ENCODE peak calls at places on chromosomes 6 and 20, in eight cellular contexts. W is astrocyte of the spinal cord, G is AG04449, K is bronchial epithelial cell, B is epithelial cell of esophagus, E is tibial artery, O is A673, S is GM12878. A is an unnamed sample.
A peak's percentile ranks its signal among the peaks of the same experiment; 100 is the strongest.

GRCh38 chr6:151291145-151292055 is 51.6 kb downstream of the AKAP12 start:
- DNase-seq in W (peak; percentile 89), O (no peak), K (no peak), S (no peak), E (peak; percentile 65), G (peak; percentile 92), B (peak; percentile 5), A (no peak)

GRCh38 chr6:24478903-24479302 is 10.5 kb downstream of the GPLD1 start:
- DNase-seq in B (no peak), O (no peak), G (no peak), W (no peak), K (no peak), E (no peak), S (no peak), A (no peak)

GRCh38 chr20:60410865-60411264 is 452.6 kb downstream of the CDH26 start:
- DNase-seq in G (no peak), E (no peak), W (no peak), S (no peak), B (no peak), O (no peak), K (no peak), A (no peak)

GRCh38 chr20:35661013-35661412 is 3.7 kb downstream of the CPNE1 start:
- DNase-seq in K (peak; percentile 73), S (no peak), W (peak; percentile 10), E (no peak), O (no peak), B (peak; percentile 45), G (no peak), A (no peak)

GRCh38 chr20:53434662-53435061 is 159.0 kb downstream of the ZNF217 start:
- DNase-seq in E (no peak), K (peak; percentile 4), G (no peak), W (no peak), O (no peak), B (no peak), S (no peak), A (peak; percentile 2)

GRCh38 chr20:37053230-37053950 is 42.4 kb downstream of the RBL1 start:
- DNase-seq in B (peak; percentile 51), K (peak; percentile 15), G (peak; percentile 10), S (no peak), W (no peak), E (no peak), O (no peak), A (no peak)

GRCh38 chr6:160055378-160055777 is 66.2 kb upstream of the SLC22A1 start:
- DNase-seq in O (no peak), K (no peak), G (no peak), W (no peak), S (no peak), B (no peak), E (no peak), A (no peak)

GRCh38 chr6:62982951-62983350 is 228.3 kb upstream of the FKBP1C start:
- DNase-seq in S (no peak), O (no peak), E (no peak), B (no peak), K (no peak), G (no peak), W (no peak), A (no peak)

GRCh38 chr6:115221185-115221584 is 839.5 kb downstream of the FRK start:
- DNase-seq in W (no peak), E (no peak), B (no peak), G (no peak), O (no peak), S (no peak), K (no peak), A (no peak)

GRCh38 chr6:26230336-26230735 is 134.7 kb upstream of the BTN3A2 start:
- DNase-seq in B (no peak), K (no peak), S (no peak), G (no peak), E (no peak), W (no peak), O (peak; percentile 87), A (no peak)

GRCh38 chr6:167275001-167275400 is 16.1 kb upstream of the UNC93A start:
- DNase-seq in K (peak; percentile 4), B (no peak), S (no peak), G (no peak), E (no peak), W (no peak), O (no peak), A (no peak)

GRCh38 chr20:63696628-63697356 is at the start of gene TNFRSF6B:
- DNase-seq in W (no peak), K (no peak), O (no peak), E (peak; percentile 20), G (no peak), B (peak; percentile 28), S (no peak), A (no peak)

DNA sequence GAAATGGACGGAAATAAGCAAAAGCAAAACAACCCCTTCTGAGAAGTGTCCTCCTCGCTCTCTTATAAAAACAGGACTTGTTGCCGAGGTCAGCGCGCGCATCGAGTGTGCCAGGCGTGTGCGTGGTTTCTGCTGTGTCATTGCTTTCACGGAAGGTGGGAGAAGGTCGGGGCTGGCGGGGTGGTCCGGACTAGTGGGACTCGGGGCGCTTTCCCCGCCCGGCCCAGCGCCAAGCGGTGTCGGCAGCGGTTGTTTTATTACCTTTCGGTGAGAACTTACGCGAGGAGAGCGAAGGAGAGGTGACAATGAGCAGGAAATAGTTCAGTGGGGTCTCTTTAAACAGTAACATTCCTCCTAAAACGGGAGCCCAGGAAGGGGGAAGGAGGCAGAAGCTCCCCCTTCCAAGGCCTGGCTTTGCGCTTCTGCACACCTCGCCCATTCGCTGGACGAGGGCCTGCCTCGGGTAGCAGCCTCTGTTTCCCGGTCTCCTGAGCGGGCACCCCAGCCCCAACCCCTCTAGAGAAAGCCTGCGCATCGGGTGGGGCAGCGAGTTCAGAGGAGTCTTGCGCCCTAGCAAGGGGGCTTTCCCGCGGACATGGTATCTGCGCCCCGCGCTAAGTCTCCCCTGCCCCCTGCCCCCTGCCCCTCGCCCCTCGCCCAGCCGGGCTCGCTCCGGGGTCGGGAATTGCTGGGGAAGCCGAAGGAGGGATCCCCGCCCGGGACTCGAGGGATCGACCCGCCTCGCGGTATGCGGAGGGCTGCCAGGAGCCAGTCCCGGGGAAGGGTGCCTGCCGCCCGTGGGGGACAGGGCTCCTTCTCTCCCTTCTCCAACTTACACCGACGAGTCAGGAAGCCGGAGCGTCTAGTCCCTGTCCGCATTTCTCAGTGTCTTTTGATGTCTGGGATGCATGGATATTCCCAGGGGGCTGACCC is 1.2 kb upstream of the TBXT start:
- DNase-seq in K (no peak), E (no peak), O (no peak), W (no peak), B (no peak), S (no peak), G (no peak), A (no peak)
- H3K4me3 ChIP-seq in K (no peak overlapping the region), E (peak overlapping the region; percentile 13), O (peak overlapping the region; percentile 35), W (no peak overlapping the region), B (no peak overlapping the region), S (peak overlapping the region; percentile 67), G (no peak overlapping the region), A (no peak overlapping the region)

GRCh38 chr6:42104095-42104806 is 38.2 kb downstream of the C6orf132 start:
- DNase-seq in G (no peak), K (no peak), W (peak; percentile 51), E (peak; percentile 74), B (no peak), S (peak; percentile 15), O (peak; percentile 66), A (no peak)
- TF ChIP-seq CTCF in G (peak; percentile 79), K (peak; percentile 44), W (peak; percentile 76), E (peak; percentile 36), B (peak; percentile 33), S (peak; percentile 86), O (peak; percentile 86), A (peak; percentile 78)

GRCh38 chr20:9508240-9508661 is 6.1 kb upstream of the LAMP5 start:
- DNase-seq in G (no peak), O (no peak), S (no peak), W (no peak), K (no peak), E (no peak), B (no peak), A (no peak)

GRCh38 chr20:9506337-9506821 is 8.0 kb upstream of the LAMP5 start:
- DNase-seq in O (no peak), W (no peak), S (no peak), E (no peak), B (no peak), G (no peak), K (no peak), A (no peak)

GRCh38 chr20:9507544-9508239 is 6.7 kb upstream of the LAMP5 start:
- DNase-seq in E (no peak), W (no peak), K (no peak), O (no peak), S (no peak), G (no peak), B (no peak), A (no peak)

GRCh38 chr20:9508696-9509178 is 5.7 kb upstream of the LAMP5 start:
- DNase-seq in O (no peak), W (no peak), B (no peak), K (no peak), S (no peak), E (no peak), G (no peak), A (no peak)

GRCh38 chr20:9506964-9507369 is 7.4 kb upstream of the LAMP5 start:
- DNase-seq in E (no peak), G (no peak), K (no peak), W (no peak), S (no peak), O (no peak), B (no peak), A (no peak)
- H3K4me3 ChIP-seq in E (peak overlapping the region; percentile 33), G (no peak overlapping the region), K (no peak overlapping the region), W (no peak overlapping the region), S (peak overlapping the region; percentile 39), O (no peak overlapping the region), B (no peak overlapping the region), A (no peak overlapping the region)

GRCh38 chr6:55512904-55513303 is 66.1 kb downstream of the HMGCLL1 start:
- DNase-seq in S (no peak), O (no peak), W (no peak), E (no peak), G (no peak), K (no peak), B (no peak), A (no peak)
- TF ChIP-seq CTCF in S (peak; percentile 18), O (no peak), W (no peak), E (no peak), G (no peak), K (no peak), B (no peak), A (no peak)

GRCh38 chr20:24317224-24317623 is 152.2 kb upstream of the SYNDIG1 start:
- DNase-seq in S (no peak), G (no peak), O (no peak), B (no peak), K (no peak), W (no peak), E (no peak), A (no peak)
- H3K4me3 ChIP-seq in S (no peak overlapping the region), G (no peak overlapping the region), O (no peak overlapping the region), B (no peak overlapping the region), K (no peak overlapping the region), W (no peak overlapping the region), E (no peak overlapping the region), A (no peak overlapping the region)

DNA sequence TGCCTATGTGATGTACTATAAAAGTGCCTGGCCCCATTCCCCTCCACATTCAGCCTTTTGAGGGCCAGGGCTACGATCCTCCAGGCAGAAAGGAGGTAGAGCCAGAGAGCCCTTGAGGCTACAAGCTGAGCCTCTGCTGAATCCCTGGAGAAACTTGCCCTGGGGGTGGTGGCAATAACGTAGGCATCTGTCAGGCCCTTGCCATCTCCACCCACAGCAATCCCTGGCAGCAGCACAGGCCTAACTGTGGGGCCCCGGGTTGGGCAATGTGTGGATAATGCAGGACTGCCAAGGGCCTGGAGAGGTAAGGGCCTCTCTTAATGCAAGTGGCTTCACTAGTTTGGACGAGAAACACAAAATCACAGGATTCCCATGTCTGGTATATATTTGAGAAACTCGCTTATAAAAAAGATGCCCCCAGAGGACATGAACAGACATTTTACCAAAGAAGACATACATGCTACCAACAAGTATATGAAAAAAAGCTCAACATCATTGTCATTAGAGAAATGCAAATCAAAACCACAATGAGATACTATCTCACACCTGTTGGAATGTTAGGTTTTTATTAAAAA is 99.0 kb downstream of the QRSL1 start:
- DNase-seq in O (no peak), W (no peak), E (no peak), S (no peak), B (peak; percentile 37), G (no peak), K (no peak), A (no peak)
- TF ChIP-seq CTCF in O (no peak), W (no peak), E (no peak), S (no peak), B (no peak), G (no peak), K (no peak), A (no peak)

A was measured in HFF-Myc.